ENCODE peak calls at places on chromosomes 13 and 19, in ten cellular contexts. V, F, N, S, G, X, Z, W, T and M are unnamed samples.

GRCh38 chr13:72304121-72304745 is 423.2 kb downstream of the MZT1 start:
- DNase-seq in X (no peak), G (no peak), V (no peak), Z (no peak), F (no peak), S (no peak), N (no peak), W (no peak), T (no peak), M (no peak)

GRCh38 chr19:47111081-47111589 is 2.4 kb downstream of the ZC3H4 start:
- DNase-seq in V (peak; percentile 40), S (peak; percentile 34), F (no peak), X (peak; percentile 69), T (no peak), G (no peak), Z (peak; percentile 34), N (no peak), W (peak; percentile 29), M (peak; percentile 41)

GRCh38 chr13:74061939-74062595 is 72.1 kb downstream of the KLF12 start:
- DNase-seq in V (no peak), S (no peak), W (no peak), X (no peak), Z (no peak), T (no peak), N (peak; percentile 21), F (no peak), G (no peak), M (no peak)

GRCh38 chr13:23867027-23867491 is 22.1 kb downstream of the MIPEP start:
- DNase-seq in S (peak; percentile 18), V (no peak), N (no peak), W (no peak), T (no peak), F (no peak), Z (no peak), X (no peak), G (peak; percentile 24), M (no peak)

GRCh38 chr13:73275163-73275562 is 216.4 kb downstream of the KLF5 start:
- DNase-seq in X (no peak), N (no peak), Z (no peak), G (no peak), S (no peak), F (no peak), V (no peak), T (no peak), W (no peak), M (no peak)

GRCh38 chr19:4199699-4200293 is 17.3 kb downstream of the ANKRD24 start:
- DNase-seq in S (peak; percentile 37), F (no peak), X (no peak), G (peak; percentile 42), W (no peak), N (no peak), T (no peak), V (no peak), Z (no peak), M (peak; percentile 55)

GRCh38 chr19:16342002-16342715 is 17.5 kb downstream of the KLF2 start:
- DNase-seq in X (no peak), N (no peak), S (no peak), G (no peak), T (no peak), V (no peak), W (no peak), F (no peak), Z (no peak), M (peak; percentile 42)

GRCh38 chr19:3061214-3062161 is 807 bp downstream of the TLE5 start:
- DNase-seq in W (peak; percentile 78), T (no peak), N (no peak), S (no peak), X (peak; percentile 85), G (peak; percentile 85), F (peak; percentile 74), Z (peak; percentile 52), V (no peak), M (peak; percentile 76)

GRCh38 chr19:36054119-36054732 is at the start of gene THAP8:
- DNase-seq in N (peak; percentile 100), G (peak; percentile 98), W (peak; percentile 100), Z (peak; percentile 100), T (peak; percentile 99), S (peak; percentile 99), X (peak; percentile 100), V (peak; percentile 99), F (peak; percentile 100), M (peak; percentile 100)

GRCh38 chr19:36047835-36048234 is 6.2 kb downstream of the THAP8 start:
- DNase-seq in N (no peak), F (no peak), Z (no peak), G (no peak), T (no peak), S (no peak), V (no peak), W (no peak), X (no peak), M (no peak)

GRCh38 chr19:36051637-36052036 is 2.4 kb downstream of the THAP8 start:
- DNase-seq in V (no peak), X (no peak), T (no peak), G (no peak), N (no peak), W (no peak), S (no peak), F (no peak), Z (no peak), M (no peak)

GRCh38 chr19:36049080-36049698 is 4.9 kb downstream of the THAP8 start:
- DNase-seq in X (no peak), T (no peak), Z (no peak), N (no peak), W (no peak), G (no peak), V (no peak), F (no peak), S (no peak), M (no peak)

GRCh38 chr19:36051236-36051635 is 2.8 kb downstream of the THAP8 start:
- DNase-seq in X (no peak), N (no peak), Z (no peak), T (no peak), G (peak; percentile 49), F (no peak), V (no peak), S (peak; percentile 67), W (no peak), M (no peak)
- TF ChIP-seq CTCF in X (no peak), N (no peak), Z (peak; percentile 17), T (no peak), G (peak; percentile 99), F (no peak), V (peak; percentile 44), S (peak; percentile 58), W (no peak), M (no peak)

GRCh38 chr19:12546903-12547302 is 4.4 kb downstream of the ZNF564 start:
- DNase-seq in F (no peak), X (no peak), V (no peak), G (no peak), Z (no peak), T (no peak), N (no peak), W (no peak), S (no peak), M (no peak)

GRCh38 chr19:12543855-12544254 is 7.4 kb downstream of the ZNF564 start:
- DNase-seq in N (no peak), X (no peak), G (peak; percentile 22), W (no peak), V (no peak), S (no peak), F (no peak), Z (no peak), T (no peak), M (no peak)

GRCh38 chr19:12546068-12546467 is 5.2 kb downstream of the ZNF564 start:
- DNase-seq in S (no peak), V (no peak), W (no peak), X (no peak), N (no peak), G (no peak), Z (no peak), T (no peak), F (no peak), M (no peak)

GRCh38 chr19:12544401-12544876 is 6.8 kb downstream of the ZNF564 start:
- DNase-seq in N (no peak), W (no peak), X (no peak), F (no peak), V (no peak), G (peak; percentile 85), Z (no peak), S (no peak), T (no peak), M (no peak)

DNA sequence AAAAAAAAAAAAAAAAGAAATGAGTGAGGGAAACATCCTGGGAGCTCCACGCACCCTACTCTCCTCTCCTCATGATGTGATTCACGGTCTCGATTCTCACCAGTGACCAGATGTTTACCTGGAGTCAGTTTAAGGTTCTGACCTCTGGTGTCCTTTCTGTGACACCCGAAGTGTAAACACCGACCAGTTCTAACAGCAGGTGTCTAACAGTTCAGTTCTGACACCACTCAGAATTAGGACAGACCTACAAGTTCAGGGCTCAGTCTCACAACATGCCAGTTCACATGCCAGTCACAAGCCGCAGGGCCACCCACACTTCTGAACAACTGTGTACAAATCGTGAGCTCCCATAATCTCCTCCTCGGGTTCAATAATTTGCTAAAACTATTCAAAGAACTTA is 6.0 kb downstream of the ZNF564 start:
- DNase-seq in S (no peak), W (no peak), X (no peak), N (no peak), Z (no peak), F (no peak), V (no peak), G (peak; percentile 25), T (no peak), M (no peak)
- H3K4me1 ChIP-seq in S (peaks cover 11% of the 10 kb centered on the region), W (peaks cover 57% of the 10 kb centered on the region), X (peaks cover 26% of the 10 kb centered on the region), N (peaks cover 13% of the 10 kb centered on the region), Z (peaks cover 67% of the 10 kb centered on the region), F (no peaks in the 10 kb centered on the region), V (no peaks in the 10 kb centered on the region), G (peaks cover 32% of the 10 kb centered on the region), T (peaks cover 25% of the 10 kb centered on the region), M (peaks cover 18% of the 10 kb centered on the region)

GRCh38 chr13:25324100-25324499 is 22.7 kb downstream of the NUP58 start:
- DNase-seq in V (no peak), N (no peak), Z (no peak), F (no peak), W (no peak), S (no peak), T (no peak), G (no peak), X (no peak), M (no peak)
- H3K36me3 ChIP-seq in V (peaks cover 84% of the 10 kb centered on the region), N (peaks cover 72% of the 10 kb centered on the region), Z (peaks cover 94% of the 10 kb centered on the region), F (peaks cover 81% of the 10 kb centered on the region), W (peaks cover 46% of the 10 kb centered on the region), S (peaks cover 49% of the 10 kb centered on the region), T (peaks cover 34% of the 10 kb centered on the region), G (peaks cover 91% of the 10 kb centered on the region), X (peaks cover 95% of the 10 kb centered on the region), M (peaks cover 66% of the 10 kb centered on the region)

GRCh38 chr19:12880551-12881171 is 588 bp downstream of the DNASE2 start:
- DNase-seq in Z (peak; percentile 40), T (no peak), N (peak; percentile 51), S (peak; percentile 69), W (peak; percentile 42), V (peak; percentile 43), G (no peak), X (peak; percentile 67), F (peak; percentile 81), M (no peak)

GRCh38 chr19:12882589-12882988 is 1.3 kb upstream of the DNASE2 start:
- DNase-seq in N (no peak), S (no peak), T (no peak), F (no peak), W (no peak), X (no peak), V (no peak), Z (no peak), G (no peak), M (no peak)

GRCh38 chr19:12884202-12884601 is 2.8 kb downstream of the KLF1 start:
- DNase-seq in W (no peak), T (no peak), F (no peak), V (no peak), G (no peak), X (no peak), S (no peak), Z (no peak), N (no peak), M (no peak)

GRCh38 chr19:12884627-12884925 is 2.4 kb downstream of the KLF1 start:
- DNase-seq in W (no peak), V (no peak), S (no peak), G (no peak), F (no peak), Z (no peak), N (no peak), X (no peak), T (no peak), M (no peak)

GRCh38 chr19:12881172-12881808 is at the start of gene DNASE2:
- DNase-seq in V (peak; percentile 95), S (peak; percentile 97), N (peak; percentile 97), W (peak; percentile 95), G (peak; percentile 94), T (peak; percentile 88), F (peak; percentile 99), X (peak; percentile 96), Z (peak; percentile 98), M (peak; percentile 97)
- TF ChIP-seq CTCF in V (no peak), S (no peak), N (no peak), W (no peak), G (no peak), T (no peak), F (no peak), X (no peak), Z (no peak), M (no peak)